ENCODE peak calls at places on chromosome 1, in ten cellular contexts. Z is A549, M is upper lobe of right lung, J is psoas muscle, I is upper lobe of left lung, G is right cardiac atrium, V is heart right ventricle, F is mucosa of descending colon, T is K562, B is heart left ventricle. Y is an unnamed sample. For H3K9me3, the result is how much of the 10 kb centered on the place peaks cover.

GRCh38 chr1:64823691-64824476 is 79.0 kb downstream of the RAVER2 start:
- ATAC-seq in I (peak), V (peak), M (peak), G (peak), Z (peak), T (peak), J (peak), B (peak), F (peak), Y (peak)

GRCh38 chr1:17186216-17186894 is 18.6 kb upstream of the PADI1 start:
- ATAC-seq in G (peak), T (no peak), I (no peak), B (no peak), M (no peak), Z (no peak), F (no peak), V (no peak), J (no peak), Y (no peak)

GRCh38 chr1:244834596-244835275 is 722 bp upstream of the COX20 start:
- ATAC-seq in F (peak), Z (peak), G (peak), T (peak), V (peak), J (peak), I (peak), B (peak), M (no peak), Y (peak)

GRCh38 chr1:59092126-59092525 is 204.8 kb upstream of the FGGY start:
- ATAC-seq in Z (no peak), F (no peak), I (no peak), T (no peak), B (no peak), V (no peak), G (no peak), M (no peak), J (no peak), Y (no peak)

GRCh38 chr1:229028987-229029550 is 241.8 kb upstream of the RAB4A start:
- ATAC-seq in B (no peak), J (no peak), G (no peak), F (no peak), V (no peak), M (no peak), I (no peak), Z (no peak), T (no peak), Y (no peak)

GRCh38 chr1:157096881-157097280 is 2.7 kb downstream of the ETV3L start:
- ATAC-seq in V (no peak), G (no peak), T (no peak), J (no peak), I (no peak), B (no peak), F (no peak), M (no peak), Z (no peak), Y (no peak)

GRCh38 chr1:181092883-181093282 is 4.4 kb downstream of the IER5 start:
- ATAC-seq in V (no peak), Z (no peak), I (no peak), M (no peak), T (no peak), J (no peak), B (no peak), F (peak), G (no peak), Y (no peak)

GRCh38 chr1:20400341-20401177 is 85.5 kb downstream of the CAMK2N1 start:
- ATAC-seq in G (no peak), V (no peak), F (no peak), T (no peak), Z (no peak), J (peak), I (no peak), B (no peak), M (no peak), Y (no peak)

GRCh38 chr1:45507195-45507594 is 7.1 kb downstream of the MMACHC start:
- ATAC-seq in Z (peak), T (no peak), M (peak), V (no peak), F (peak), B (no peak), J (peak), G (no peak), I (peak), Y (no peak)

GRCh38 chr1:174872615-174873058 is 127.1 kb upstream of the CACYBP start:
- ATAC-seq in T (peak), V (no peak), Z (no peak), I (no peak), M (no peak), F (no peak), G (no peak), B (no peak), J (no peak), Y (no peak)

GRCh38 chr1:42923367-42924248 is 35.1 kb downstream of the SLC2A1 start:
- ATAC-seq in B (peak), I (peak), J (no peak), F (no peak), Z (peak), G (peak), V (peak), M (no peak), T (no peak), Y (peak)

GRCh38 chr1:153626477-153626928 is 802 bp downstream of the S100A13 start:
- ATAC-seq in I (no peak), B (no peak), V (no peak), M (no peak), F (no peak), Z (no peak), T (no peak), G (no peak), J (no peak), Y (no peak)

GRCh38 chr1:65253800-65254319 is 55.5 kb upstream of the DNAJC6 start:
- ATAC-seq in J (no peak), M (peak), I (peak), V (no peak), F (peak), G (no peak), T (peak), B (no peak), Z (peak), Y (peak)

GRCh38 chr1:186745531-186746146 is 65.4 kb upstream of the PTGS2 start:
- ATAC-seq in J (no peak), F (no peak), G (no peak), V (no peak), Z (no peak), B (no peak), I (no peak), M (no peak), T (no peak), Y (no peak)

GRCh38 chr1:230894664-230895063 is 26.3 kb upstream of the C1orf198 start:
- ATAC-seq in V (no peak), T (no peak), B (no peak), Z (no peak), G (no peak), F (no peak), I (no peak), J (no peak), M (peak), Y (no peak)

GRCh38 chr1:29258974-29259801 is 22.9 kb downstream of the PTPRU start:
- ATAC-seq in J (peak), I (peak), F (peak), Z (no peak), G (peak), B (no peak), M (peak), V (peak), T (peak), Y (peak)

GRCh38 chr1:233661376-233662159 is 47.7 kb downstream of the KCNK1 start:
- ATAC-seq in J (no peak), B (no peak), I (no peak), F (no peak), Z (no peak), T (no peak), M (no peak), G (no peak), V (no peak), Y (no peak)

GRCh38 chr1:188128761-188129160 is 1300.0 kb downstream of the PLA2G4A start:
- ATAC-seq in B (no peak), J (no peak), I (no peak), M (no peak), V (no peak), F (no peak), T (no peak), G (no peak), Z (no peak), Y (no peak)

GRCh38 chr1:53956308-53957168 is 10.4 kb downstream of the LRRC42 start:
- ATAC-seq in V (no peak), J (no peak), F (peak), T (peak), M (peak), G (no peak), B (no peak), I (no peak), Z (no peak), Y (peak)

DNA sequence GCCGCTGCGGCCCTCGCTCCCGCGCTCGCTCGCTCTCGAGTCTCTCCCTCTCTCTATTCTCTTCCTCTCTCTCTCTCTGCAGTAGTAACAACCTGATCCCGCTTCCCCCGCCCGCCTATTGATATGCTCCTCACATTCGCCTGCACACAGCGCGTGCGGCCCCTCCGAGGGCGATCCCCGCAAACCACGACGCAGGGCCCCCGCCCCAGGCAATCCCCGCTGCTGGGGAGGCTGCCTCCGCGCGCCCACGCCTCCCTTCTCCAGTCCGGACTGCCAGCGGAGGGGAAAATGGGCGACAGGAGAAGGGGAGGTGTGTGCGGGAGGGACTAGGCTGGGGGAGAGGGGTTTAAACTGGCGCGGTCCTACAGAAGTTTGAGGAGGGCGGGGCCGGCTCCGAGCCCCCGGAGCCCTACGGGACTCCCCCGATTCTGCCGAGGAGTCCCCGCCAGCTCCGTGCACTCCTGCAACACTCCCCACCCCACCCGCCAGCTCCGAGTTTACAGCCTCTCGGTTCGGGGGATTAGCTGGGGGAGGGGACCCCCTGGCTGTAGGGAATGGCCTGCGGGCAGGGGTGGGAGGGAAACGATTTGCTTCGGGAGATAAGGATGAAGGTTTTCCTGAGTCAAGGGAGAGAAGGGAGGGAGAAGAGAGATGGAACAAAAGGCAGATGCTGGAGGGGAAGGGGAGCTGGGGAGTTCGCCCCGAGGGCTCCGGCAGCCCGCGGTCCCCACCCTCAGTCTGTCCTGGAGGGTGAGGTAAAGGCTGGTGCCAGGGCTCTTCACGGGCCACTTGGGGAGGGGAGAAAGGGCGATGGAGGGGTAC is 66.6 kb downstream of the SYT2 start:
- ATAC-seq in B (no peak), I (peak), F (peak), V (peak), T (no peak), Z (peak), M (peak), G (peak), J (peak), Y (no peak)
- H3K4me3 ChIP-seq in B (peak), I (no peak), F (no peak), V (peak), T (no peak), Z (peak), M (peak), G (peak), J (peak), Y (peak)

GRCh38 chr1:227574926-227575325 is 11.6 kb downstream of the ZNF678 start:
- ATAC-seq in M (no peak), F (no peak), G (no peak), V (no peak), I (no peak), B (no peak), J (no peak), Z (no peak), T (no peak), Y (no peak)
- H3K9me3 ChIP-seq in M (under half), F (under half), G (under half), V (under half), I (under half), B (under half), J (under half), Z (half or more), T (under half), Y (under half)

GRCh38 chr1:77170687-77171086 is 48.5 kb downstream of the PIGK start:
- ATAC-seq in B (no peak), T (no peak), F (no peak), G (no peak), J (no peak), M (no peak), I (no peak), V (no peak), Z (no peak), Y (no peak)
- H3K4me3 ChIP-seq in B (no peak), T (no peak), F (no peak), G (no peak), J (no peak), M (no peak), I (no peak), V (no peak), Z (no peak), Y (no peak)

GRCh38 chr1:2778220-2778592 is 23.3 kb downstream of the TTC34 start:
- ATAC-seq in J (no peak), B (no peak), F (no peak), T (no peak), G (peak), Z (no peak), I (no peak), M (peak), V (no peak), Y (no peak)
- H3K9me3 ChIP-seq in J (under half), B (under half), F (under half), T (under half), G (under half), Z (under half), I (under half), M (under half), V (under half), Y (under half)

DNA sequence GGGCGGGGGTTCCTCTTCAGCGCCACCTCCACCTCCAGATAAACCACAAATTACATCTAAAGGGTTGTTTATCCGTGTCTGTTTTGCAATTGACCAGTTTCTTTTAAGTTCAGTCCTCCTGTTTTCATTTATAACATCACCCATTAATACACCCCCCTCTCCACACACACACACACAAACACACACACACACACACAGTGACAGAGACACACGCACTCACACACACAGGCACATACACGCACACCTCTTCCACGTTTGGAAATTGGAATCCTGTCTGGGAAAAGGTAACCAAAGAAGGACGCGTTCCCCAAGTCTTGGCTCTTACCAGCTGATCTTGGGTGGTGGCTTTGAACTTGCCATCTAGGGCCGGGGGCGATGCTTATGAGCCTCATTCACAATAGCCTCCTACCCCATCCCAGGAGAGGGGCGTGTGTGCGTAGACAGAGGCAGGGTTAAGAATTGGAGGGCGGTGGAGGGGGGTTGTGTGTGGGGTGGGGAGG is 442 bp upstream of the CSMD2 start:
- ATAC-seq in J (no peak), Z (no peak), T (no peak), F (no peak), B (no peak), V (no peak), M (no peak), G (no peak), I (no peak), Y (no peak)
- H3K4me3 ChIP-seq in J (peak), Z (peak), T (no peak), F (no peak), B (peak), V (peak), M (peak), G (peak), I (no peak), Y (peak)

GRCh38 chr1:83769594-83770321 is 229.2 kb downstream of the TTLL7 start:
- ATAC-seq in T (no peak), M (no peak), G (no peak), J (no peak), F (no peak), Z (no peak), V (no peak), B (no peak), I (no peak), Y (no peak)

GRCh38 chr1:83770322-83770661 is 228.6 kb downstream of the TTLL7 start:
- ATAC-seq in Z (no peak), B (no peak), F (no peak), V (no peak), G (no peak), T (no peak), M (no peak), I (no peak), J (no peak), Y (no peak)

GRCh38 chr1:83769072-83769471 is 229.9 kb downstream of the TTLL7 start:
- ATAC-seq in J (no peak), G (no peak), I (no peak), Z (no peak), T (no peak), F (no peak), B (no peak), M (no peak), V (no peak), Y (no peak)

GRCh38 chr1:83775977-83776603 is 222.8 kb downstream of the TTLL7 start:
- ATAC-seq in F (no peak), M (no peak), B (no peak), J (no peak), Z (no peak), V (no peak), I (no peak), G (no peak), T (no peak), Y (no peak)

GRCh38 chr1:83773059-83773458 is 225.9 kb downstream of the TTLL7 start:
- ATAC-seq in J (no peak), B (no peak), Z (no peak), I (no peak), V (no peak), T (no peak), M (no peak), G (no peak), F (no peak), Y (no peak)
- H3K9me3 ChIP-seq in J (under half), B (under half), Z (under half), I (under half), V (under half), T (under half), M (under half), G (under half), F (under half), Y (under half)

DNA sequence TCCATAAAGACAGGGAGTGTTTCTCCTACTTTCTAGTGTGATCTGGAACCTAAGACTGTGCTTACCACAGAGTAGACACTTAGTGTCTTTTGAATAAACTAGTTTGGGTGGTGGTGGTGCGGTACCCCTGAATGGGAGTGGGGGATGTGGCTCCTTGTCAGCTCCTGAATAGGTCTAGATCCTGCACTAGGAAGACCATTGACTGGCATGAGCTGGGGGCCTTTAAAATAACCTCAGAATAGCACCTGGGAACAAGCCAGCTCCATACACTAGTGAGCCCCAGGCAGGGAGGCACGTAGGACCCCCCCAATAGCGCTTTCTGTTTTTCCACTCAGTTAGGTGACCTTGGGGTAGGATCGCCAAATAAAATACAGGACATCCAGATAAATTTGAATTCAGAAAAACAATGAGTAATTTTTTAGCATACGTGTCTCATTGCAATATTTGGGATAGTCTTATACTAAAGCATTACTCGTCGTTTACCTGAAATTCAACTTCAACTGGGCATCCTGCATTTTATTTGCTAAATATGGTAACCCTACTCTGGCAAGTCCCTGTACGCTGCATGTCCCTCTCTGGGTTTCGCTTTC is 45.6 kb downstream of the AZIN2 start:
- ATAC-seq in J (no peak), I (no peak), G (no peak), M (no peak), F (no peak), V (no peak), B (no peak), Z (no peak), T (no peak), Y (no peak)
- H3K4me3 ChIP-seq in J (peak), I (peak), G (peak), M (peak), F (peak), V (peak), B (peak), Z (peak), T (peak), Y (peak)

DNA sequence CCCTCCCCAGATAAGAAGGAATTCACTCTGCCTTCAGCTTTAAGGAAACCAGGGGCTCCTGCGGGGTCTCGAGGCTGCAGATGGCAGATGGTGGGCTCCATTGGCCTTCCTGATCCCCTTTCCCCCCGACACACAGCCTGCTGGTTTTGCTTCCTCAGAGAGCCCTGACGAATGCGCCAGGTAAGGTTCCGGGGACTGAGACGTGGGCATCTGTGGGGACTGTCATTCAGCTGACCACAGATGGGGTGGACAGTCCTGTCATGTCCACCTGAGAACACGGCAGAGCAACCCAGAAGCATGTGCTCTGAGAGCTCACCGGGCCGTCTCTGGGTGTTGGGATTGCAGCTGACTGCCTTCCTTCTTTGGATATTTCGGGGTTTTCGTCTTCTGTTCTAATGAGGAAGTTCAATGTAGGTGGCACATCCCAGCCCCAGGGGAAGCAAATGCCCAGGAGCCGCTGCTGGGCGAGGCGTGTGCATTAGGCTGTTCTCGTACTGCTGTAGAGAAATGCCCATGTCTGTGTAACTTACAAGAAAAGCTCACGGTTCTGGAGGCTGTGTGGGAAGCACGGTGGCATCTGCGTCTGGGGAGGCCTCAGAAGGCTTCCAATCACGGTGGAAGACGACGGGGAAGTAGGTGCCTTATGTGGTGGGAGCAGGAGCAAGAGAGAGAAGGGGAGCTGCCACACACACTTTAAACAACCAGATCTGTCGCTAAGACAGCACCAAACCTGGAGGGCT is 22.6 kb upstream of the TTC34 start:
- ATAC-seq in Z (no peak), G (no peak), J (no peak), M (no peak), T (no peak), V (no peak), B (no peak), F (no peak), I (no peak), Y (no peak)
- H3K9me3 ChIP-seq in Z (under half), G (under half), J (under half), M (under half), T (under half), V (under half), B (under half), F (under half), I (under half), Y (under half)

GRCh38 chr1:55854911-55855310 is 639.7 kb upstream of the USP24 start:
- ATAC-seq in B (no peak), T (no peak), I (no peak), M (no peak), G (no peak), F (no peak), Z (no peak), J (no peak), V (no peak), Y (no peak)
- H3K4me3 ChIP-seq in B (no peak), T (no peak), I (no peak), M (no peak), G (no peak), F (no peak), Z (no peak), J (no peak), V (no peak), Y (no peak)

Y was measured in gastroesophageal sphincter.